ENCODE peak calls at places on chromosomes 12 and 14, in seven cellular contexts. One of them, this sample, is unnamed.

GRCh38 chr14:104436047-104436531 is 143.5 kb upstream of the C14orf180 start:
- DNase-seq in upper lobe of left lung: peak
- DNase-seq in bronchial epithelial cell: no peak
- DNase-seq in PC-9: no peak
- DNase-seq in suprapubic skin: peak
- DNase-seq in neural progenitor cell: no peak
- DNase-seq in choroid plexus epithelial cell: peak
- DNase-seq in this sample: peak

GRCh38 chr14:101372894-101373640 is 188.2 kb upstream of the DIO3 start:
- DNase-seq in upper lobe of left lung: no peak
- DNase-seq in bronchial epithelial cell: no peak
- DNase-seq in PC-9: no peak
- DNase-seq in suprapubic skin: no peak
- DNase-seq in neural progenitor cell: peak
- DNase-seq in choroid plexus epithelial cell: no peak
- DNase-seq in this sample: no peak

GRCh38 chr12:124509676-124510300 is 57.6 kb downstream of the NCOR2 start:
- DNase-seq in upper lobe of left lung: no peak
- DNase-seq in bronchial epithelial cell: peak
- DNase-seq in PC-9: peak
- DNase-seq in suprapubic skin: peak
- DNase-seq in neural progenitor cell: peak
- DNase-seq in choroid plexus epithelial cell: peak
- DNase-seq in this sample: peak

GRCh38 chr14:55301722-55302121 is 30.5 kb downstream of the FBXO34 start:
- DNase-seq in upper lobe of left lung: no peak
- DNase-seq in bronchial epithelial cell: peak
- DNase-seq in PC-9: no peak
- DNase-seq in suprapubic skin: no peak
- DNase-seq in neural progenitor cell: no peak
- DNase-seq in choroid plexus epithelial cell: peak
- DNase-seq in this sample: peak

GRCh38 chr14:23162800-23163199 is 20.7 kb downstream of the SLC7A8 start:
- DNase-seq in upper lobe of left lung: no peak
- DNase-seq in bronchial epithelial cell: no peak
- DNase-seq in PC-9: no peak
- DNase-seq in suprapubic skin: no peak
- DNase-seq in neural progenitor cell: no peak
- DNase-seq in choroid plexus epithelial cell: no peak
- DNase-seq in this sample: no peak

GRCh38 chr14:71647086-71647784 is 285.0 kb upstream of the RGS6 start:
- DNase-seq in upper lobe of left lung: peak
- DNase-seq in bronchial epithelial cell: peak
- DNase-seq in PC-9: peak
- DNase-seq in suprapubic skin: no peak
- DNase-seq in neural progenitor cell: peak
- DNase-seq in choroid plexus epithelial cell: no peak
- DNase-seq in this sample: no peak

GRCh38 chr12:104055686-104056388 is 5.8 kb upstream of the GLT8D2 start:
- DNase-seq in upper lobe of left lung: peak
- DNase-seq in bronchial epithelial cell: no peak
- DNase-seq in PC-9: no peak
- DNase-seq in suprapubic skin: no peak
- DNase-seq in neural progenitor cell: no peak
- DNase-seq in choroid plexus epithelial cell: peak
- DNase-seq in this sample: no peak

GRCh38 chr12:92362109-92362508 is 216.5 kb upstream of the BTG1 start:
- DNase-seq in upper lobe of left lung: no peak
- DNase-seq in bronchial epithelial cell: no peak
- DNase-seq in PC-9: no peak
- DNase-seq in suprapubic skin: no peak
- DNase-seq in neural progenitor cell: no peak
- DNase-seq in choroid plexus epithelial cell: no peak
- DNase-seq in this sample: no peak

GRCh38 chr12:131389051-131390013 is 321.6 kb upstream of the SFSWAP start:
- DNase-seq in upper lobe of left lung: no peak
- DNase-seq in bronchial epithelial cell: no peak
- DNase-seq in PC-9: no peak
- DNase-seq in suprapubic skin: no peak
- DNase-seq in neural progenitor cell: no peak
- DNase-seq in choroid plexus epithelial cell: no peak
- DNase-seq in this sample: no peak

GRCh38 chr14:93410893-93411292 is 19.8 kb upstream of the UNC79 start:
- DNase-seq in upper lobe of left lung: no peak
- DNase-seq in bronchial epithelial cell: no peak
- DNase-seq in PC-9: no peak
- DNase-seq in suprapubic skin: no peak
- DNase-seq in neural progenitor cell: no peak
- DNase-seq in choroid plexus epithelial cell: no peak
- DNase-seq in this sample: no peak

GRCh38 chr14:31118892-31119291 is 88.7 kb downstream of the HECTD1 start:
- DNase-seq in upper lobe of left lung: no peak
- DNase-seq in bronchial epithelial cell: no peak
- DNase-seq in PC-9: no peak
- DNase-seq in suprapubic skin: no peak
- DNase-seq in neural progenitor cell: no peak
- DNase-seq in choroid plexus epithelial cell: peak
- DNase-seq in this sample: peak

GRCh38 chr12:56806303-56806702 is 43.2 kb downstream of the HSD17B6 start:
- DNase-seq in upper lobe of left lung: no peak
- DNase-seq in bronchial epithelial cell: no peak
- DNase-seq in PC-9: no peak
- DNase-seq in suprapubic skin: no peak
- DNase-seq in neural progenitor cell: no peak
- DNase-seq in choroid plexus epithelial cell: no peak
- DNase-seq in this sample: no peak

GRCh38 chr12:56805282-56805855 is 42.2 kb downstream of the HSD17B6 start:
- DNase-seq in upper lobe of left lung: no peak
- DNase-seq in bronchial epithelial cell: no peak
- DNase-seq in PC-9: no peak
- DNase-seq in suprapubic skin: no peak
- DNase-seq in neural progenitor cell: no peak
- DNase-seq in choroid plexus epithelial cell: no peak
- DNase-seq in this sample: no peak

GRCh38 chr12:56808954-56809353 is 45.8 kb downstream of the HSD17B6 start:
- DNase-seq in upper lobe of left lung: no peak
- DNase-seq in bronchial epithelial cell: peak
- DNase-seq in PC-9: no peak
- DNase-seq in suprapubic skin: no peak
- DNase-seq in neural progenitor cell: no peak
- DNase-seq in choroid plexus epithelial cell: peak
- DNase-seq in this sample: no peak

DNA sequence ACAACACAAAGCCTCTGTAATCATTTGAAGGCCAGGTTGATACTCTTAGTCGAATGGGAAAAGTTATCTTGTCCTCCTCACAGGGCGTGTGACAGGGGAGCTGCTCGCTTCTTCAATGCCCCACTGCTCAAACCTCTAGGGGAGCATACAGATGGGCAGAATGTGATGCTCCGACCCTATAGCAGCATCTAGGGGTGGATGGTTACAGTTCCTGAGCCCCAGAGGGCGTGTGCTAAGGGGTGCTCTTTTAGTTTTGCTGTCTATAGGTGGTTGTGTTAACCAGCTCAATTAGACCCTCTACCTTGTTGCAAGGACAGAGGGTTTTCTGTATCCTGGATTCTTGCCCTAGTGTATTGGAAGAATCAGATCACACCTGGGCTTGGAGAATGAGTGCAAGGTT is 47.8 kb downstream of the HSD17B6 start:
- DNase-seq in upper lobe of left lung: no peak
- DNase-seq in bronchial epithelial cell: no peak
- DNase-seq in PC-9: no peak
- DNase-seq in suprapubic skin: no peak
- DNase-seq in neural progenitor cell: no peak
- DNase-seq in choroid plexus epithelial cell: no peak
- DNase-seq in this sample: no peak
- TF ChIP-seq CTCF in upper lobe of left lung: no peak
- TF ChIP-seq CTCF in bronchial epithelial cell: no peak
- TF ChIP-seq CTCF in PC-9: no peak
- TF ChIP-seq CTCF in suprapubic skin: no peak
- TF ChIP-seq CTCF in neural progenitor cell: no peak
- TF ChIP-seq CTCF in choroid plexus epithelial cell: no peak
- TF ChIP-seq CTCF in this sample: no peak

GRCh38 chr12:62436164-62436503 is 30.5 kb upstream of the MON2 start:
- DNase-seq in upper lobe of left lung: no peak
- DNase-seq in bronchial epithelial cell: no peak
- DNase-seq in PC-9: no peak
- DNase-seq in suprapubic skin: no peak
- DNase-seq in neural progenitor cell: no peak
- DNase-seq in choroid plexus epithelial cell: no peak
- DNase-seq in this sample: no peak
- H3K4me3 ChIP-seq in upper lobe of left lung: no peak
- H3K4me3 ChIP-seq in bronchial epithelial cell: no peak
- H3K4me3 ChIP-seq in PC-9: no peak
- H3K4me3 ChIP-seq in suprapubic skin: no peak
- H3K4me3 ChIP-seq in neural progenitor cell: peak
- H3K4me3 ChIP-seq in choroid plexus epithelial cell: peak
- H3K4me3 ChIP-seq in this sample: no peak

DNA sequence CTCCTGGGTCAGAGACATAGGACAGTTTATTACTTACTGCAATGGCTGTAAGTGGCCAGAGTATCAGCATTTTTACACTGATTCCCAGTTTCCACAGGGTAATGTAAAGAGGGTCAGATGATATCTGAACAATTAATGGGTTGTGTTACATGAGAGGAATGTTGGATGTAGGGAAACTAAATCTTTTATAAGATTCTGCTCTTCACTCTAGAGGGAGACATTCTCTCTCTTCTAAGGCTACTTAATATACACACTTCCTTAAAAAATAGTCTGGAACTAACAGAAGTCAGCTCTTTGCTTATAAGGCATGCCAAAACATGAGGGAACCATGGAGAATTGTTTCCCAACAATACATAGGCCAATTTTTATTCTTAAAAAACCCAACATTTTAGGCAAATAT is 389.8 kb downstream of the ETNK1 start:
- DNase-seq in upper lobe of left lung: no peak
- DNase-seq in bronchial epithelial cell: peak
- DNase-seq in PC-9: no peak
- DNase-seq in suprapubic skin: no peak
- DNase-seq in neural progenitor cell: no peak
- DNase-seq in choroid plexus epithelial cell: peak
- DNase-seq in this sample: no peak
- TF ChIP-seq CTCF in upper lobe of left lung: no peak
- TF ChIP-seq CTCF in bronchial epithelial cell: peak
- TF ChIP-seq CTCF in PC-9: no peak
- TF ChIP-seq CTCF in suprapubic skin: no peak
- TF ChIP-seq CTCF in neural progenitor cell: no peak
- TF ChIP-seq CTCF in choroid plexus epithelial cell: peak
- TF ChIP-seq CTCF in this sample: peak

DNA sequence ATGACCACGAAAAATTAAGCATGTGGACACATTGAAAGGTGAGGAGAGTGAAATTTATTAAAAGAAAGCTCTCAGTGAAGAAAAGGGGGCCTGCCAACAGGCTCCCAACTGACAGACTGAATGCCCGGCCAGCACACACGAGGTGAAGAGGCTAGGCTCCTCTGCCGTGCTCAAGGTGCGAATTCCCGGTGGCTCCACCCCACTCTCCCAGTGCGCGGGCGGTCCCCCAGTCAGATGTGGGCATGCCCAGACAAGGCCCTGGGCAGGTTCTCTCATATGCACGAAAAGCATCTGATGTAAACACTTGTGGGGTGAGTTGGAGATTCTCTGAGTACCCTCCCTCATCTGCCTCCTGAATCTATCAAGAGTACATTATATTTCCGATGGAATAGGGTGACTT is 48.5 kb upstream of the OSBPL8 start:
- DNase-seq in upper lobe of left lung: no peak
- DNase-seq in bronchial epithelial cell: peak
- DNase-seq in PC-9: no peak
- DNase-seq in suprapubic skin: no peak
- DNase-seq in neural progenitor cell: no peak
- DNase-seq in choroid plexus epithelial cell: no peak
- DNase-seq in this sample: no peak
- H3K4me3 ChIP-seq in upper lobe of left lung: no peak
- H3K4me3 ChIP-seq in bronchial epithelial cell: no peak
- H3K4me3 ChIP-seq in PC-9: no peak
- H3K4me3 ChIP-seq in suprapubic skin: no peak
- H3K4me3 ChIP-seq in neural progenitor cell: no peak
- H3K4me3 ChIP-seq in choroid plexus epithelial cell: no peak
- H3K4me3 ChIP-seq in this sample: no peak

This sample was measured in cardiac fibroblast.